ENCODE peak calls at places on chromosome 22, in four cellular contexts. D, U, I and R are unnamed samples.

GRCh38 chr22:22748756-22749155 is 104.3 kb downstream of the GGTLC2 start:
- DNase-seq in D (no peak), I (no peak), U (no peak), R (no peak)

GRCh38 chr22:39117585-39118191 is 20.6 kb downstream of the APOBEC3H start:
- DNase-seq in I (peak), D (peak), U (peak), R (peak)

GRCh38 chr22:45529966-45530575 is 27.4 kb downstream of the FBLN1 start:
- DNase-seq in D (no peak), U (no peak), I (no peak), R (no peak)

GRCh38 chr22:40410272-40410671 is 39.9 kb downstream of the SGSM3 start:
- DNase-seq in D (no peak), I (peak), U (no peak), R (no peak)

GRCh38 chr22:39674536-39674935 is 104.0 kb downstream of the CACNA1I start:
- DNase-seq in I (peak), D (no peak), U (no peak), R (no peak)

GRCh38 chr22:35446365-35446764 is 46.4 kb downstream of the MCM5 start:
- DNase-seq in D (no peak), U (no peak), I (peak), R (no peak)

GRCh38 chr22:41425704-41426365 is 20.8 kb downstream of the TOB2 start:
- DNase-seq in I (no peak), U (no peak), D (no peak), R (peak)

GRCh38 chr22:43008509-43008908 is 6.4 kb downstream of the PACSIN2 start:
- DNase-seq in I (no peak), D (no peak), U (no peak), R (no peak)

GRCh38 chr22:20414059-20414440 is 20.1 kb downstream of the ZNF74 start:
- DNase-seq in U (no peak), D (no peak), I (no peak), R (no peak)

GRCh38 chr22:36689583-36689982 is 14.0 kb downstream of the CACNG2 start:
- DNase-seq in U (no peak), I (no peak), D (no peak), R (no peak)